ENCODE peak calls at places on chromosomes 1 and 21, in five cellular contexts. I is K562, Z is A549, F is GM12878, V is HepG2. A is an unnamed sample.

GRCh38 chr21:46605759-46606426 is 1.0 kb upstream of the S100B start:
- DNase-seq in I (peak; percentile 8), Z (no peak), F (peak; percentile 32), V (no peak), A (no peak)

GRCh38 chr1:43491056-43491455 is 37.3 kb upstream of the HYI start:
- DNase-seq in I (no peak), Z (no peak), F (no peak), V (no peak), A (no peak)

GRCh38 chr1:185483647-185484450 is 166.8 kb upstream of the IVNS1ABP start:
- DNase-seq in I (no peak), Z (peak; percentile 38), F (no peak), V (no peak), A (peak; percentile 6)

GRCh38 chr1:159141584-159142518 is 29.6 kb upstream of the CADM3 start:
- DNase-seq in I (peak; percentile 19), Z (no peak), F (no peak), V (no peak), A (peak; percentile 75)

GRCh38 chr1:1287288-1288110 is 7.3 kb downstream of the SCNN1D start:
- DNase-seq in I (no peak), Z (no peak), F (no peak), V (no peak), A (no peak)

GRCh38 chr1:55943721-55944435 is 635.5 kb downstream of the PLPP3 start:
- DNase-seq in I (no peak), Z (no peak), F (no peak), V (no peak), A (no peak)

GRCh38 chr1:234140388-234140787 is 232.9 kb upstream of the COA6 start:
- DNase-seq in I (no peak), Z (no peak), F (no peak), V (no peak), A (no peak)

GRCh38 chr21:34885125-34885524 is 164.0 kb downstream of the RUNX1 start:
- DNase-seq in I (no peak), Z (no peak), F (no peak), V (no peak), A (no peak)

GRCh38 chr1:143735764-143736461 is 235.9 kb downstream of the FAM72C start:
- DNase-seq in I (no peak), Z (peak; percentile 47), F (no peak), V (no peak), A (peak; percentile 62)
- H3K4me3 ChIP-seq in I (no peak overlapping the region), Z (peak overlapping the region; percentile 68), F (no peak overlapping the region), V (no peak overlapping the region), A (peak overlapping the region; percentile 69)

GRCh38 chr1:244210884-244211558 is 159.9 kb downstream of the ZBTB18 start:
- DNase-seq in I (peak; percentile 41), Z (no peak), F (no peak), V (no peak), A (peak; percentile 89)
- TF ChIP-seq JUNB in I (no peak), Z (no peak), F (no peak), V (no peak), A (no peak)

DNA sequence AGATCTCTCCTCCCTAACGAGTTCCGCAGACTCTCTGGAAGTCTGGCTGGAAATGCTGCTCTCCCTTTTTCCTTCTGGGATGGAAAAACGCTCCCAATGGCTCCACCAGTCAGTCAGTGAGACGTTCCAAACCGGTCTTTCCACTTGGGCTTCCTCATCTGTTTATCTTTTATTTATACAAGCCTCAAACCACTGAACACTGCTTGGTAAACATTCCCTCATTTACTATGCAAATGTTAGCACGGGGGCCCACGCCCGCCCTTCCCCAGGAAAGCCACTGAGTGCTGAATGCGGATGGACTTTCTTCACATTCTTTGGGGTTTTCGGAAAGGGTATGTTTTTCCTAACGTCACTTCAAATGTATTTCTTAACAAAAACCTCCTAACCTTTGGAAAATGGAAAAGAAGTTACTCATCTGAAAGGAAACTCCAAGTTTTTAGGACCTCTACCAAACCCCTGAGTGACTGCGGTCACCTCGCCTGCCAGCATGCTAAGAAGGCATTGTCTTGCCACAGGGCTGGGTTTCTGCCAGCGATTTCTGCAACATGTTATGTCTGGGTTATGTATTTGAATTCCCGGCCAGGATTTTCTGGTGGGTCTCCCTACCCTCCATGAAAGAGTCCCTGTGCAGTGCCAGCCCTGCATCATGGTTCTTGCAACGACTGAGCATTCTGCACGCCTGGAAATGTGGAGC is 14.0 kb upstream of the UMODL1 start:
- DNase-seq in I (no peak), Z (no peak), F (no peak), V (no peak), A (peak; percentile 28)
- H3K4me1 ChIP-seq in I (peaks cover under 1% of the 10 kb centered on the region), Z (no peaks in the 10 kb centered on the region), F (peaks cover 15% of the 10 kb centered on the region), V (peaks cover 15% of the 10 kb centered on the region), A (peaks cover 17% of the 10 kb centered on the region)

GRCh38 chr1:40058453-40059291 is 18.1 kb downstream of the CAP1 start:
- DNase-seq in I (no peak), Z (no peak), F (no peak), V (peak; percentile 78), A (no peak)

GRCh38 chr1:40058097-40058452 is 17.5 kb downstream of the CAP1 start:
- DNase-seq in I (peak; percentile 61), Z (no peak), F (no peak), V (no peak), A (no peak)

GRCh38 chr1:40059292-40059959 is 18.9 kb downstream of the CAP1 start:
- DNase-seq in I (peak; percentile 37), Z (no peak), F (no peak), V (peak; percentile 43), A (peak; percentile 90)

GRCh38 chr1:40060351-40060750 is 19.8 kb downstream of the CAP1 start:
- DNase-seq in I (no peak), Z (no peak), F (no peak), V (no peak), A (no peak)

GRCh38 chr1:40059960-40060337 is 19.4 kb downstream of the CAP1 start:
- DNase-seq in I (no peak), Z (no peak), F (no peak), V (no peak), A (no peak)
- H3K4me3 ChIP-seq in I (no peak overlapping the region), Z (no peak overlapping the region), F (peak overlapping the region; percentile 25), V (no peak overlapping the region), A (no peak overlapping the region)

DNA sequence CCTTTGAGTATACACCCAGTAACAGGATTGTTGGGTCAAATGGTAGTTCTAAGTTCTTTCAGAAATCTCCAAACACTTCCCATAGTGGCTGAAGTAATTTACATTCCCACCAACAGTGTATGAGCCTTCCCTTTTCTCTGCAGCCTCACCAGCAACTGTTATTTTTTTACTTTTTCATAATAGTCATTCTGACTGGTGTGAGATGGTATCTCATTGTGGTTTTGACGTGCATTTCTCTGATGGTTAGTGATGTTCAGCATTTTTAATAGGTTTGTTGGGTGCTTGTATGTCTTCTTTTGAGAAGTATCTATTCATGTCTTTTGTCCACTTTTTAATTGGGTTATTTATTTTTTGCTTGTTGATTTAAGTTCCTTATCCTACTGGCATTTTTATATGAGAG is 26.4 kb upstream of the LAMC1 start:
- DNase-seq in I (no peak), Z (no peak), F (no peak), V (no peak), A (no peak)
- TF ChIP-seq JUNB in I (no peak), Z (no peak), F (no peak), V (no peak), A (no peak)

DNA sequence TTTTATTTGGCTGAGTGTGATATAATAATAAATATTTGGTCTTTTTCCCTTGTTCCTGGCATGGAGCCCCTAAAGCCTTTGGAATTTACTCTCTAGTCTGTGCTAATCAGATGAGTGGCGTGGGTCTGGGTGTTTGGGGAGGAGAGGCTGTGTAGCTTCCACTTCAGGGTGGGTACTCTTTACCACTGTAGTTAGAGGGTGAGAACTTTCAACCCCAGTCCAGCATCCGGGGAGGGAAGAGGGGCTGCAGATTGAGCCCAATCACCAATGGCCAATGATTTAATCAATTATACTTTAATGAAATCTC is 20.0 kb downstream of the USP25 start:
- DNase-seq in I (no peak), Z (no peak), F (no peak), V (no peak), A (no peak)
- H3K4me1 ChIP-seq in I (peaks cover 35% of the 10 kb centered on the region), Z (peaks cover 54% of the 10 kb centered on the region), F (no peaks in the 10 kb centered on the region), V (peaks cover 51% of the 10 kb centered on the region), A (peaks cover 19% of the 10 kb centered on the region)

GRCh38 chr1:25687221-25688017 is 70.8 kb downstream of the MAN1C1 start:
- DNase-seq in I (no peak), Z (no peak), F (no peak), V (no peak), A (no peak)
- H3K4me3 ChIP-seq in I (no peak overlapping the region), Z (no peak overlapping the region), F (no peak overlapping the region), V (no peak overlapping the region), A (no peak overlapping the region)

GRCh38 chr1:16073490-16074104 is at the start of gene FAM131C:
- DNase-seq in I (peak; percentile 91), Z (peak; percentile 61), F (no peak), V (no peak), A (peak; percentile 65)
- TF ChIP-seq JUNB in I (no peak), Z (no peak), F (no peak), V (no peak), A (no peak)

GRCh38 chr1:167273027-167273800 is 52.5 kb downstream of the POU2F1 start:
- DNase-seq in I (no peak), Z (no peak), F (no peak), V (no peak), A (no peak)
- H3K4me1 ChIP-seq in I (peaks cover 4% of the 10 kb centered on the region), Z (peaks cover 2% of the 10 kb centered on the region), F (peaks cover 23% of the 10 kb centered on the region), V (peaks cover 5% of the 10 kb centered on the region), A (peaks cover 45% of the 10 kb centered on the region)